ENCODE peak calls at places on chromosomes 4 and X, in six cellular contexts. L is HepG2, K is transverse colon, Q is H1, N is SK-N-SH, S is HCT116. W is an unnamed sample.
A peak's percentile ranks its signal among the peaks of the same experiment; 100 is the strongest.

GRCh38 chr4:136713140-136713539 is 819.2 kb downstream of the PCDH18 start:
- DNase-seq in L (no peak), K (no peak), Q (no peak), N (no peak), S (no peak), W (no peak)

GRCh38 chrX:40622741-40623536 is at the start of gene MPC1L:
- DNase-seq in L (no peak), K (peak; percentile 52), Q (no peak), N (no peak), S (no peak), W (no peak)

GRCh38 chrX:110741213-110741796 is 54.3 kb downstream of the CHRDL1 start:
- DNase-seq in L (no peak), K (no peak), Q (no peak), N (no peak), S (no peak), W (no peak)

GRCh38 chr4:140037353-140038030 is 116.5 kb downstream of the MAML3 start:
- DNase-seq in L (peak; percentile 77), K (no peak), Q (no peak), N (no peak), S (no peak), W (no peak)

GRCh38 chr4:186946682-186947294 is 223.1 kb upstream of the FAT1 start:
- DNase-seq in L (peak; percentile 78), K (peak; percentile 80), Q (peak; percentile 55), N (peak; percentile 46), S (peak; percentile 79), W (no peak)

GRCh38 chrX:22534643-22535042 is 261.9 kb downstream of the CBLL2 start:
- DNase-seq in L (no peak), K (peak; percentile 10), Q (no peak), N (no peak), S (no peak), W (no peak)

GRCh38 chr4:145690610-145691009 is 10.7 kb downstream of the C4orf51 start:
- DNase-seq in L (peak; percentile 59), K (no peak), Q (no peak), N (no peak), S (no peak), W (no peak)

GRCh38 chrX:16188687-16189086 is 21.4 kb downstream of the MAGEB17 start:
- DNase-seq in L (no peak), K (no peak), Q (no peak), N (no peak), S (no peak), W (no peak)

GRCh38 chr4:3853388-3854035 is 87.3 kb downstream of the ADRA2C start:
- DNase-seq in L (no peak), K (no peak), Q (no peak), N (no peak), S (no peak), W (no peak)

GRCh38 chr4:153027879-153028278 is 91.8 kb downstream of the FHDC1 start:
- DNase-seq in L (no peak), K (no peak), Q (no peak), N (no peak), S (no peak), W (no peak)

GRCh38 chr4:158588777-158589176 is 67.1 kb downstream of the RXFP1 start:
- DNase-seq in L (no peak), K (no peak), Q (no peak), N (no peak), S (no peak), W (no peak)

GRCh38 chr4:159593651-159594050 is 490.8 kb downstream of the RAPGEF2 start:
- DNase-seq in L (no peak), K (no peak), Q (no peak), N (no peak), S (no peak), W (no peak)

GRCh38 chrX:19272452-19272851 is 71.3 kb upstream of the PDHA1 start:
- DNase-seq in L (no peak), K (no peak), Q (no peak), N (no peak), S (no peak), W (no peak)

GRCh38 chr4:170741856-170742255 is 652.1 kb upstream of the AADAT start:
- DNase-seq in L (no peak), K (no peak), Q (no peak), N (no peak), S (no peak), W (no peak)

GRCh38 chr4:19455196-19455595 is 796.5 kb upstream of the SLIT2 start:
- DNase-seq in L (no peak), K (no peak), Q (no peak), N (no peak), S (peak; percentile 45), W (no peak)

GRCh38 chr4:145709336-145709735 is 29.4 kb downstream of the C4orf51 start:
- DNase-seq in L (no peak), K (no peak), Q (no peak), N (no peak), S (no peak), W (no peak)

GRCh38 chr4:170027181-170027829 is 1.1 kb upstream of the MFAP3L start:
- DNase-seq in L (peak; percentile 78), K (peak; percentile 96), Q (peak; percentile 98), N (peak; percentile 95), S (peak; percentile 95), W (peak; percentile 95)

GRCh38 chrX:39814391-39814790 is 283.4 kb downstream of the BCOR start:
- DNase-seq in L (no peak), K (peak; percentile 27), Q (no peak), N (no peak), S (peak; percentile 15), W (peak; percentile 18)

GRCh38 chrX:31136144-31136572 is 64.3 kb upstream of the FTHL17 start:
- DNase-seq in L (no peak), K (no peak), Q (no peak), N (no peak), S (no peak), W (no peak)

GRCh38 chrX:136423724-136424123 is 64.0 kb upstream of the BRS3 start:
- DNase-seq in L (no peak), K (no peak), Q (no peak), N (no peak), S (no peak), W (no peak)

GRCh38 chr4:175824110-175824509 is 12.0 kb upstream of the GPM6A start:
- DNase-seq in L (no peak), K (no peak), Q (no peak), N (no peak), S (no peak), W (no peak)

GRCh38 chrX:65407157-65407626 is 127.4 kb downstream of the LAS1L start:
- DNase-seq in L (no peak), K (no peak), Q (peak; percentile 51), N (no peak), S (no peak), W (no peak)

GRCh38 chr4:76690091-76690905 is 207.6 kb downstream of the SOWAHB start:
- DNase-seq in L (no peak), K (peak; percentile 39), Q (no peak), N (peak; percentile 84), S (no peak), W (no peak)

GRCh38 chr4:168408620-168409019 is 71.7 kb downstream of the DDX60L start:
- DNase-seq in L (no peak), K (peak; percentile 53), Q (no peak), N (peak; percentile 42), S (peak; percentile 27), W (no peak)

GRCh38 chrX:12946838-12947544 is 27.9 kb upstream of the TMSB4X start:
- DNase-seq in L (peak; percentile 47), K (peak; percentile 86), Q (peak; percentile 86), N (peak; percentile 62), S (peak; percentile 60), W (no peak)

GRCh38 chrX:116427976-116428375 is 8.4 kb upstream of the SLC6A14 start:
- DNase-seq in L (no peak), K (no peak), Q (no peak), N (no peak), S (no peak), W (no peak)

GRCh38 chr4:105520819-105521790 is 31.3 kb upstream of the ARHGEF38 start:
- DNase-seq in L (peak; percentile 35), K (peak; percentile 45), Q (no peak), N (peak; percentile 69), S (peak; percentile 32), W (no peak)

GRCh38 chr4:144336633-144337032 is 196.1 kb upstream of the GYPA start:
- DNase-seq in L (no peak), K (no peak), Q (no peak), N (no peak), S (no peak), W (no peak)

GRCh38 chr4:144340931-144341330 is 200.4 kb upstream of the GYPA start:
- DNase-seq in L (no peak), K (no peak), Q (no peak), N (no peak), S (no peak), W (no peak)

GRCh38 chr4:144338834-144339233 is 198.3 kb upstream of the GYPA start:
- DNase-seq in L (no peak), K (no peak), Q (no peak), N (no peak), S (no peak), W (no peak)

GRCh38 chr4:144343143-144343755 is 202.7 kb upstream of the GYPA start:
- DNase-seq in L (no peak), K (no peak), Q (no peak), N (no peak), S (no peak), W (no peak)

GRCh38 chr4:144338148-144338547 is 197.6 kb upstream of the GYPA start:
- DNase-seq in L (no peak), K (no peak), Q (no peak), N (no peak), S (no peak), W (no peak)
- TF ChIP-seq POLR2AphosphoS5 in L (no peak), K (no peak), Q (no peak), N (no peak), S (no peak), W (no peak)

GRCh38 chrX:9604111-9604907 is 139.5 kb downstream of the TBL1X start:
- DNase-seq in L (no peak), K (no peak), Q (no peak), N (no peak), S (no peak), W (no peak)
- H3K4me3 ChIP-seq in L (no peak overlapping the region), K (no peak overlapping the region), Q (no peak overlapping the region), N (no peak overlapping the region), S (no peak overlapping the region), W (no peak overlapping the region)

GRCh38 chrX:74536142-74537010 is 78.0 kb downstream of the RLIM start:
- DNase-seq in L (no peak), K (peak; percentile 78), Q (peak; percentile 71), N (peak; percentile 86), S (no peak), W (peak; percentile 88)
- TF ChIP-seq CTCF in L (no peak), K (peak; percentile 45), Q (peak; percentile 8), N (peak; percentile 48), S (no peak), W (no peak)

GRCh38 chr4:2800691-2801596 is 8.1 kb downstream of the SH3BP2 start:
- DNase-seq in L (peak; percentile 92), K (peak; percentile 70), Q (peak; percentile 80), N (peak; percentile 76), S (no peak), W (peak; percentile 95)
- TF ChIP-seq POLR2AphosphoS5 in L (peak; percentile 72), K (peak; percentile 38), Q (no peak), N (no peak), S (no peak), W (peak; percentile 83)

W was measured in spleen.